ENCODE peak calls at places on chromosomes 1 and 21, in eight cellular contexts. X is RWPE1, N is GM12878, J is GM06990, G is breast epithelium, I is epithelial cell of esophagus, Y is endothelial cell, C is fibroblast of pulmonary artery. B is an unnamed sample.

GRCh38 chr1:30761312-30762151 is 4.0 kb upstream of the LAPTM5 start:
- DNase-seq in I (no peak), C (no peak), Y (no peak), G (no peak), X (no peak), J (no peak), N (no peak), B (no peak)

GRCh38 chr1:229699613-229700242 is 73.7 kb downstream of the URB2 start:
- DNase-seq in C (no peak), G (no peak), N (no peak), I (no peak), X (no peak), J (no peak), Y (no peak), B (no peak)

GRCh38 chr1:236888903-236889302 is 93.8 kb downstream of the MTR start:
- DNase-seq in C (peak; percentile 20), I (no peak), X (no peak), G (no peak), Y (no peak), J (no peak), N (no peak), B (no peak)

GRCh38 chr1:100394286-100394685 is 42.0 kb downstream of the CDC14A start:
- DNase-seq in X (no peak), Y (no peak), G (no peak), J (no peak), I (no peak), N (no peak), C (no peak), B (no peak)

GRCh38 chr21:33712022-33712803 is 69.9 kb downstream of the ITSN1 start:
- DNase-seq in C (peak; percentile 20), I (no peak), Y (no peak), J (no peak), G (no peak), X (no peak), N (no peak), B (no peak)

GRCh38 chr1:11740258-11741192 is 4.6 kb downstream of the AGTRAP start:
- DNase-seq in N (no peak), I (no peak), X (no peak), C (no peak), G (no peak), Y (no peak), J (no peak), B (no peak)

GRCh38 chr1:216632980-216633379 is 90.2 kb downstream of the ESRRG start:
- DNase-seq in N (no peak), X (no peak), Y (no peak), J (no peak), I (peak; percentile 18), C (no peak), G (no peak), B (no peak)

GRCh38 chr1:100354971-100355394 is 2.7 kb downstream of the CDC14A start:
- DNase-seq in N (no peak), G (peak; percentile 40), Y (no peak), C (peak; percentile 32), I (peak; percentile 81), J (no peak), X (peak; percentile 66), B (no peak)

GRCh38 chr1:231104917-231105316 is 56.9 kb upstream of the TRIM67 start:
- DNase-seq in G (no peak), Y (no peak), C (no peak), I (no peak), X (no peak), J (no peak), N (no peak), B (no peak)

GRCh38 chr1:151837841-151838490 is 1.7 kb downstream of the C2CD4D start:
- DNase-seq in G (peak; percentile 42), Y (no peak), N (no peak), I (no peak), X (no peak), C (no peak), J (peak; percentile 61), B (peak; percentile 76)

DNA sequence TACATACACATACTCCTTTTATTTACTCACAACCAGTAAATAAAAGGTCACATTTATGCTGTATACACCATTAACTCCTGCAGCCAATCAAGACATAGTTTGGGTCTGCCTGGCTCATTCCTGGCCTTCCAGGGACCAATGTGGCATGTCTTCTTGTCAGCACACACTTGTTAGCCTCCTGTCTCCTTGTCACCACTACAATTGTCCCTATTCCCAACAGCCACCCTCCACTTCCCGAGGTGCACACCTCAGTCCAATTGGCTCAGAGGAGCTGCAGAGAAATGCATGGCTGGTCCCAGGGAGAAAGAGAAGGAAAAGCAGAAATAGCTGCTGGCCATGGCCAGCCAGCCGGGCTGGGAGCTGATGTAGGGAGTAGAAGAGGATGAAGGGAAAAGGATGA is 116.9 kb downstream of the PLXNA2 start:
- DNase-seq in Y (no peak), I (no peak), N (no peak), J (no peak), G (no peak), C (no peak), X (no peak), B (no peak)
- TF ChIP-seq CTCF in Y (no peak), I (no peak), N (no peak), J (no peak), G (no peak), C (no peak), X (no peak), B (no peak)

GRCh38 chr1:246687002-246687401 is 37.2 kb upstream of the SCCPDH start:
- DNase-seq in J (no peak), G (no peak), C (no peak), Y (peak; percentile 18), I (no peak), N (no peak), X (no peak), B (no peak)
- TF ChIP-seq CTCF in J (no peak), G (no peak), C (no peak), Y (no peak), I (no peak), N (no peak), X (no peak), B (no peak)

DNA sequence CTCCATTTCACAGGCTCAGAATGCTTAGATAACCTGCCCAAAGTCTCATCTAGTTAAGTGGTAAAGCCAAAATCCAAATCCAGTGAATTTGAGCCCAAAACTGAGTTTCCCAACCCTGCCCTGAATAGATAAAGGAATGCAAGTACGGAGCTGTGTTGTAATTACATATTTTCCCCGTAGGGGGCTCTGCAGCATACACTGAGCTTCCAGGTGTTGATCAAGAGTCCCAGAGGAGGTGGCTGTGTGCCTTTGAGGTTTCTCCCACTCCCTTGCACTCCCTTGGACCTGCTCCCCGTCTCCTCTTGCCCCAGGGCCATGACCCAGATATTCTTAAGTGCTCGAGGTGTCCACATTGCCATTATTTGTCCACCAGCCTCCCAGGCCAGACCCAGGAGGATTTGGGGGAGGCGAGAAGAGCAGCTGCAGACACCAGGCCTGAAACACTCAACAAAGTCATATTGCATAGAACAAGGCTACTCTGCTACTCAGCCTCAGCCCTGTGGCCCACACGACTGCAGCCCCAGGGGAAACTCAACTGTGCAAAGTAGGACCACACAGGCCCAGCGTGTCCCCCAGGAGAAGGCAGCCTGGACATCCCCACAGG is 18.4 kb upstream of the LY9 start:
- DNase-seq in G (no peak), Y (peak; percentile 46), I (peak; percentile 68), X (no peak), C (peak; percentile 22), J (peak; percentile 41), N (no peak), B (peak; percentile 52)
- TF ChIP-seq CTCF in G (no peak), Y (peak; percentile 70), I (peak; percentile 70), X (peak; percentile 27), C (peak; percentile 48), J (peak; percentile 79), N (peak; percentile 78), B (peak; percentile 55)

GRCh38 chr1:183318433-183318832 is 99.7 kb downstream of the NMNAT2 start:
- DNase-seq in J (peak; percentile 11), X (peak; percentile 74), I (peak; percentile 90), N (peak; percentile 55), G (peak; percentile 75), C (peak; percentile 98), Y (peak; percentile 66), B (peak; percentile 77)
- TF ChIP-seq CTCF in J (peak; percentile 59), X (peak; percentile 73), I (peak; percentile 78), N (peak; percentile 44), G (peak; percentile 53), C (peak; percentile 91), Y (no peak), B (peak; percentile 44)

DNA sequence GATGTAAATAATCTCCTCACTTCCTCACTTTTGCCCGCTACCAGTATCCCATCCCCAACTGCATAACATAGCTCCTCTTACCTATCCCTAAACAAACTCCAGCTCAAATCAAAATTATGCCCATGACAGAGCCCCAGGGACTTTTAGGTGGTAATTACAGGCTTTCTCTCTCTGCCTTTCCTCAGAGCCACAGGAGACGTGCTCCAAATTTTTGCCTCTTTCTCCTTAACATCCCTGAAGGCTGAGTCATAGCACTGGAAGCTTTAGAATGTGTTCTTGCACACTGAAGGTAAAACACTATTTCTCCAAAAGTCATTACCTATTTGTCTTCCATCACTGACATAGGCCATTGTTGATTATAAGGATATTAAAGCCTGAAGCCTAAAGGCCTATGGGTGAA is 263.5 kb upstream of the PLD5 start:
- DNase-seq in I (no peak), G (no peak), Y (no peak), C (no peak), N (no peak), X (no peak), J (no peak), B (no peak)
- TF ChIP-seq CTCF in I (no peak), G (no peak), Y (no peak), C (no peak), N (no peak), X (no peak), J (no peak), B (no peak)

GRCh38 chr1:66924756-66925557 is at the start of the genes DNAI4 and MIER1:
- DNase-seq in Y (peak; percentile 98), X (peak; percentile 99), I (peak; percentile 98), C (peak; percentile 99), J (peak; percentile 98), G (peak; percentile 97), N (peak; percentile 87), B (peak; percentile 99)
- TF ChIP-seq CTCF in Y (no peak), X (no peak), I (peak; percentile 12), C (peak; percentile 17), J (no peak), G (peak; percentile 47), N (peak; percentile 21), B (peak; percentile 23)

GRCh38 chr1:42334240-42335049 is 590 bp downstream of the FOXJ3 start:
- DNase-seq in Y (peak; percentile 66), I (peak; percentile 64), J (no peak), N (no peak), C (peak; percentile 54), X (peak; percentile 68), G (peak; percentile 42), B (peak; percentile 53)

GRCh38 chr1:42336978-42337377 is 1.9 kb upstream of the FOXJ3 start:
- DNase-seq in G (no peak), Y (no peak), I (no peak), X (no peak), N (no peak), C (no peak), J (no peak), B (no peak)

GRCh38 chr1:42333662-42334239 is 1.3 kb downstream of the FOXJ3 start:
- DNase-seq in C (no peak), J (no peak), G (no peak), I (peak; percentile 36), N (peak; percentile 12), X (no peak), Y (no peak), B (peak; percentile 27)

GRCh38 chr1:42335809-42336518 is 929 bp upstream of the FOXJ3 start:
- DNase-seq in X (peak; percentile 64), I (peak; percentile 94), Y (no peak), G (no peak), N (no peak), C (peak; percentile 56), J (no peak), B (no peak)

GRCh38 chr1:42335050-42335808 is at the start of gene FOXJ3:
- DNase-seq in G (peak; percentile 83), I (peak; percentile 97), X (peak; percentile 91), Y (peak; percentile 93), J (peak; percentile 98), C (peak; percentile 96), N (peak; percentile 71), B (peak; percentile 96)
- TF ChIP-seq CTCF in G (no peak), I (no peak), X (no peak), Y (no peak), J (peak; percentile 15), C (no peak), N (no peak), B (peak; percentile 7)

B was measured in GM13976.